ENCODE peak calls at places on chromosome 17, in five cellular contexts. P is AG09309, E is foreskin fibroblast, Y is NCI-H460, X is ureter. H is an unnamed sample.

GRCh38 chr17:29565643-29566472 is 979 bp downstream of the ABHD15 start:
- DNase-seq in P (no peak), E (no peak), Y (no peak), X (peak; percentile 54), H (peak; percentile 64)

GRCh38 chr17:56505154-56505756 is 88.2 kb upstream of the NOG start:
- DNase-seq in P (no peak), E (no peak), Y (no peak), X (no peak), H (no peak)

GRCh38 chr17:57747221-57748017 is 2.3 kb upstream of the CCDC182 start:
- DNase-seq in P (peak; percentile 44), E (peak; percentile 82), Y (peak; percentile 52), X (peak; percentile 55), H (peak; percentile 57)

GRCh38 chr17:77329741-77330531 is 189.2 kb downstream of the SEC14L1 start:
- DNase-seq in P (no peak), E (no peak), Y (no peak), X (peak; percentile 42), H (no peak)

GRCh38 chr17:49338883-49339282 is 23.2 kb downstream of the ZNF652 start:
- DNase-seq in P (no peak), E (no peak), Y (no peak), X (no peak), H (no peak)

GRCh38 chr17:7080445-7081041 is 492 bp upstream of the CLEC10A start:
- DNase-seq in P (no peak), E (no peak), Y (no peak), X (no peak), H (no peak)

GRCh38 chr17:1577186-1577585 is 14.6 kb upstream of the PITPNA start:
- DNase-seq in P (peak; percentile 92), E (peak; percentile 95), Y (peak; percentile 38), X (peak; percentile 88), H (no peak)

GRCh38 chr17:60704170-60704569 is 26.5 kb downstream of the BCAS3 start:
- DNase-seq in P (no peak), E (no peak), Y (no peak), X (no peak), H (no peak)

GRCh38 chr17:35894206-35894605 is 14.0 kb upstream of the CCL5 start:
- DNase-seq in P (no peak), E (no peak), Y (no peak), X (no peak), H (no peak)

GRCh38 chr17:39769974-39770587 is 32.3 kb downstream of the GRB7 start:
- DNase-seq in P (peak; percentile 23), E (peak; percentile 66), Y (no peak), X (no peak), H (peak; percentile 72)

GRCh38 chr17:54944796-54945195 is 23.7 kb downstream of the COX11 start:
- DNase-seq in P (no peak), E (peak; percentile 24), Y (no peak), X (no peak), H (no peak)

GRCh38 chr17:44887971-44888955 is 11.0 kb downstream of the EFTUD2 start:
- DNase-seq in P (no peak), E (no peak), Y (no peak), X (no peak), H (peak; percentile 9)

GRCh38 chr17:81035389-81036127 is 607 bp downstream of the BAIAP2 start:
- DNase-seq in P (no peak), E (peak; percentile 49), Y (no peak), X (no peak), H (peak; percentile 27)

GRCh38 chr17:76193616-76194015 is 46.7 kb downstream of the RNF157 start:
- DNase-seq in P (no peak), E (no peak), Y (no peak), X (no peak), H (no peak)

GRCh38 chr17:72860778-72861177 is 231.7 kb downstream of the SLC39A11 start:
- DNase-seq in P (no peak), E (no peak), Y (no peak), X (no peak), H (no peak)

GRCh38 chr17:29582767-29583166 is 6.7 kb downstream of the GIT1 start:
- DNase-seq in P (no peak), E (no peak), Y (no peak), X (no peak), H (no peak)

GRCh38 chr17:77070888-77071279 is 69.9 kb upstream of the SEC14L1 start:
- DNase-seq in P (no peak), E (no peak), Y (no peak), X (no peak), H (no peak)

GRCh38 chr17:65160507-65160906 is 23.3 kb downstream of the RGS9 start:
- DNase-seq in P (no peak), E (no peak), Y (no peak), X (no peak), H (no peak)

GRCh38 chr17:31310260-31310659 is 3.6 kb downstream of the EVI2B start:
- DNase-seq in P (no peak), E (no peak), Y (no peak), X (no peak), H (peak; percentile 80)

GRCh38 chr17:74417178-74418045 is 14.5 kb upstream of the GPRC5C start:
- DNase-seq in P (no peak), E (no peak), Y (peak; percentile 14), X (no peak), H (no peak)

GRCh38 chr17:64418506-64419339 is 28.1 kb upstream of the PECAM1 start:
- DNase-seq in P (peak; percentile 31), E (peak; percentile 82), Y (peak; percentile 58), X (no peak), H (peak; percentile 63)

GRCh38 chr17:35171834-35172233 is 22.4 kb downstream of the SLC35G3 start:
- DNase-seq in P (no peak), E (peak; percentile 60), Y (no peak), X (no peak), H (peak; percentile 52)

GRCh38 chr17:3794890-3795757 is 5.9 kb downstream of the ITGAE start:
- DNase-seq in P (no peak), E (peak; percentile 31), Y (no peak), X (no peak), H (peak; percentile 14)

GRCh38 chr17:14133104-14133503 is 63.8 kb downstream of the COX10 start:
- DNase-seq in P (no peak), E (no peak), Y (no peak), X (no peak), H (no peak)

H was measured in CD4-positive, alpha-beta memory T cell.